ENCODE peak calls at places on chromosomes 11 and 22, in five cellular contexts. E is GM10248, S is fibroblast of the aortic adventitia, W is D721Med, V is uterus. F is an unnamed sample.

GRCh38 chr11:16346975-16347374 is 9.4 kb downstream of the SOX6 start:
- DNase-seq in E (no peak), S (no peak), W (no peak), V (no peak), F (no peak)

GRCh38 chr22:20578707-20579106 is 71.3 kb downstream of the MED15 start:
- DNase-seq in E (no peak), S (no peak), W (no peak), V (no peak), F (no peak)

GRCh38 chr22:30694638-30695350 is at the start of gene OSBP2:
- DNase-seq in E (peak; percentile 59), S (no peak), W (no peak), V (peak; percentile 30), F (no peak)

GRCh38 chr22:26461188-26461810 is 22.3 kb downstream of the HPS4 start:
- DNase-seq in E (peak; percentile 59), S (peak; percentile 59), W (no peak), V (peak; percentile 44), F (peak; percentile 71)

GRCh38 chr11:2510626-2511402 is 66.0 kb downstream of the KCNQ1 start:
- DNase-seq in E (no peak), S (peak; percentile 9), W (no peak), V (peak; percentile 10), F (peak; percentile 17)

GRCh38 chr11:3341298-3341697 is 37.6 kb downstream of the ZNF195 start:
- DNase-seq in E (peak; percentile 55), S (peak; percentile 13), W (no peak), V (peak; percentile 24), F (peak; percentile 84)

GRCh38 chr11:36238881-36239280 is 50.3 kb downstream of the COMMD9 start:
- DNase-seq in E (no peak), S (no peak), W (no peak), V (no peak), F (no peak)

GRCh38 chr11:65426839-65427690 is 4.5 kb downstream of the NEAT1 start:
- DNase-seq in E (no peak), S (no peak), W (no peak), V (no peak), F (peak; percentile 42)

GRCh38 chr22:46797355-46797754 is 34.9 kb downstream of the TBC1D22A start:
- DNase-seq in E (no peak), S (peak; percentile 10), W (no peak), V (no peak), F (no peak)

GRCh38 chr22:17974087-17974486 is 50.3 kb downstream of the MICAL3 start:
- DNase-seq in E (no peak), S (no peak), W (no peak), V (no peak), F (no peak)

GRCh38 chr22:38674888-38675287 is 6.9 kb upstream of the TOMM22 start:
- DNase-seq in E (no peak), S (no peak), W (no peak), V (no peak), F (no peak)

GRCh38 chr11:27058456-27058855 is 17.8 kb downstream of the BBOX1 start:
- DNase-seq in E (no peak), S (no peak), W (no peak), V (no peak), F (no peak)

GRCh38 chr11:68142028-68142412 is 20.8 kb upstream of the CHKA start:
- DNase-seq in E (peak; percentile 39), S (no peak), W (no peak), V (no peak), F (no peak)

GRCh38 chr11:31652528-31652927 is 143.0 kb downstream of the ELP4 start:
- DNase-seq in E (no peak), S (no peak), W (no peak), V (no peak), F (no peak)

GRCh38 chr11:131495417-131495816 is 125.0 kb downstream of the NTM start:
- DNase-seq in E (no peak), S (no peak), W (no peak), V (peak; percentile 35), F (no peak)

GRCh38 chr22:38868886-38869381 is 3.1 kb downstream of the CBX6 start:
- DNase-seq in E (peak; percentile 81), S (peak; percentile 61), W (no peak), V (peak; percentile 74), F (peak; percentile 85)

GRCh38 chr11:33514079-33514690 is 186.4 kb downstream of the C11orf91 start:
- DNase-seq in E (no peak), S (no peak), W (no peak), V (no peak), F (no peak)

GRCh38 chr22:48639896-48640732 is 1187.6 kb downstream of the BRD1 start:
- DNase-seq in E (no peak), S (no peak), W (no peak), V (no peak), F (no peak)

GRCh38 chr11:17263803-17264202 is 12.7 kb upstream of the NUCB2 start:
- DNase-seq in E (no peak), S (peak; percentile 49), W (no peak), V (no peak), F (no peak)

GRCh38 chr11:113873241-113873626 is 2.1 kb downstream of the USP28 start:
- DNase-seq in E (no peak), S (peak; percentile 20), W (no peak), V (no peak), F (no peak)

GRCh38 chr11:84866922-84867321 is 760.2 kb downstream of the DLG2 start:
- DNase-seq in E (no peak), S (no peak), W (no peak), V (no peak), F (no peak)

GRCh38 chr11:35546317-35546716 is 20.9 kb upstream of the PAMR1 start:
- DNase-seq in E (no peak), S (no peak), W (no peak), V (no peak), F (no peak)

GRCh38 chr11:118104491-118104890 is 17.7 kb upstream of the SMIM35 start:
- DNase-seq in E (no peak), S (no peak), W (no peak), V (no peak), F (no peak)

GRCh38 chr22:22791438-22792181 is 96.0 kb upstream of the IGLL5 start:
- DNase-seq in E (no peak), S (no peak), W (no peak), V (no peak), F (no peak)

GRCh38 chr22:28921585-28921879 is 38.2 kb downstream of the ZNRF3 start:
- DNase-seq in E (no peak), S (no peak), W (no peak), V (no peak), F (no peak)

GRCh38 chr11:69878927-69879733 is 59.9 kb upstream of the FGF3 start:
- DNase-seq in E (no peak), S (no peak), W (no peak), V (no peak), F (no peak)

GRCh38 chr11:2165571-2165970 is 4.6 kb upstream of the INS start:
- DNase-seq in E (no peak), S (no peak), W (no peak), V (no peak), F (no peak)

GRCh38 chr22:39248254-39248653 is 3.5 kb upstream of the PDGFB start:
- DNase-seq in E (no peak), S (peak; percentile 32), W (no peak), V (no peak), F (no peak)

GRCh38 chr11:9803685-9804413 is 140.0 kb downstream of the SWAP70 start:
- DNase-seq in E (no peak), S (peak; percentile 65), W (no peak), V (no peak), F (no peak)

GRCh38 chr11:119892311-119892808 is 163.4 kb upstream of the NECTIN1 start:
- DNase-seq in E (no peak), S (no peak), W (no peak), V (no peak), F (no peak)

GRCh38 chr11:117384045-117384444 is 56.4 kb downstream of the CEP164 start:
- DNase-seq in E (no peak), S (peak; percentile 73), W (no peak), V (no peak), F (no peak)

GRCh38 chr11:90594658-90595057 is 371.8 kb upstream of the CHORDC1 start:
- DNase-seq in E (no peak), S (no peak), W (no peak), V (no peak), F (no peak)

GRCh38 chr11:34243620-34244493 is 114.0 kb downstream of the ABTB2 start:
- DNase-seq in E (peak; percentile 77), S (peak; percentile 81), W (no peak), V (no peak), F (no peak)

DNA sequence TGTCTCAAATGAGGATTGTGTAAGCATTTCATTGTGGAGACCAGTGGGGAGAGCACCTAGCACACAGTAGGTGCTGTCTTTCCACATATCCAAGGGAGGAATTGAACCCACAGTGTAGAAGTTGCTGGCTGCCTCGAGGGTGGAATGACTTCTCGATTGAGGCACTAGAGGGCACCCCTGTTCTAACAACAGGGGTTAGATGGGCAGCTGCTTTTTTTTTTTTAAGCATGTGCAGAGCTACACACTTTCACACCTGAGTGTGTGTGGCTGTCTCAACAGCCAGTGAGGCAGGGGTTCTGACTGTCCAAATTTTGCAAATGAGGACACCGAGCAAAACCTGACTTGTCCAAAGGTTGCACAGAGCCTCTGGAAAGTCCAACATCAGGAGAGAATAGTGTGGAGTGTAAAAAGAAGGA is 118.2 kb upstream of the CRYBB3 start:
- DNase-seq in E (peak; percentile 66), S (no peak), W (no peak), V (no peak), F (no peak)
- TF ChIP-seq CTCF in E (peak; percentile 55), S (peak; percentile 47), W (peak; percentile 39), V (no peak), F (no peak)

GRCh38 chr11:75779960-75780359 is 11.4 kb downstream of the DGAT2 start:
- DNase-seq in E (no peak), S (no peak), W (no peak), V (no peak), F (no peak)
- TF ChIP-seq CTCF in E (no peak), S (no peak), W (no peak), V (no peak), F (no peak)

GRCh38 chr11:72753341-72754148 is 1.3 kb upstream of the ARAP1 start:
- DNase-seq in E (no peak), S (no peak), W (no peak), V (no peak), F (no peak)
- TF ChIP-seq CTCF in E (peak; percentile 21), S (no peak), W (no peak), V (no peak), F (no peak)

GRCh38 chr11:103659138-103659734 is 377.2 kb upstream of the DDI1 start:
- DNase-seq in E (no peak), S (no peak), W (no peak), V (no peak), F (no peak)
- TF ChIP-seq CTCF in E (peak; percentile 9), S (peak; percentile 26), W (peak; percentile 26), V (no peak), F (no peak)